ENCODE peak calls at places on chromosomes 12 and 14, in seven cellular contexts. P, W, M, T, L, G and Y are unnamed samples.

GRCh38 chr12:51368640-51369517 is 22.3 kb downstream of the GALNT6 start:
- DNase-seq in P (peak), W (peak), M (no peak), T (no peak), L (no peak), G (peak), Y (peak)

GRCh38 chr12:89080797-89081470 is 271.4 kb downstream of the DUSP6 start:
- DNase-seq in P (no peak), W (no peak), M (no peak), T (no peak), L (no peak), G (no peak), Y (no peak)

GRCh38 chr12:12719496-12719895 is 2.3 kb downstream of the CDKN1B start:
- DNase-seq in P (no peak), W (no peak), M (peak), T (no peak), L (no peak), G (no peak), Y (no peak)

GRCh38 chr12:121637231-121637914 is 11.0 kb downstream of the ORAI1 start:
- DNase-seq in P (no peak), W (no peak), M (no peak), T (no peak), L (no peak), G (peak), Y (peak)

GRCh38 chr12:108772247-108772646 is 40.9 kb upstream of the CORO1C start:
- DNase-seq in P (no peak), W (peak), M (no peak), T (no peak), L (no peak), G (no peak), Y (peak)

GRCh38 chr14:77141592-77142288 is at the start of gene ZDHHC22:
- DNase-seq in P (no peak), W (no peak), M (peak), T (no peak), L (no peak), G (no peak), Y (no peak)

GRCh38 chr12:9794484-9795063 is 32.7 kb upstream of the KLRF1 start:
- DNase-seq in P (no peak), W (no peak), M (no peak), T (no peak), L (no peak), G (no peak), Y (no peak)

GRCh38 chr12:130498589-130499385 is 161.1 kb downstream of the PIWIL1 start:
- DNase-seq in P (no peak), W (no peak), M (no peak), T (no peak), L (no peak), G (no peak), Y (no peak)

GRCh38 chr12:40093512-40093911 is 12.4 kb downstream of the SLC2A13 start:
- DNase-seq in P (no peak), W (no peak), M (no peak), T (no peak), L (no peak), G (no peak), Y (no peak)

GRCh38 chr14:34059925-34060746 is 109.3 kb upstream of the EGLN3 start:
- DNase-seq in P (peak), W (peak), M (peak), T (no peak), L (peak), G (peak), Y (peak)

GRCh38 chr14:63833728-63834127 is 19.1 kb upstream of the SYNE2 start:
- DNase-seq in P (no peak), W (no peak), M (no peak), T (no peak), L (no peak), G (no peak), Y (no peak)